ENCODE peak calls at places on chromosomes 11 and 22, in four cellular contexts. C is mesendoderm, S is IMR-90, U is H1. V is an unnamed sample.

GRCh38 chr11:65291613-65292012 is 23.1 kb upstream of the CDC42EP2 start:
- DNase-seq in U (no peak), S (peak; percentile 80), C (peak; percentile 30), V (peak; percentile 83)

GRCh38 chr11:11178671-11179070 is 174.4 kb downstream of the CSNK2A3 start:
- DNase-seq in U (no peak), C (no peak), S (no peak), V (peak; percentile 26)

GRCh38 chr11:87092159-87092558 is 54.4 kb downstream of the TMEM135 start:
- DNase-seq in C (no peak), U (no peak), S (no peak), V (no peak)

GRCh38 chr11:2098691-2099522 is 40.3 kb downstream of the IGF2 start:
- DNase-seq in U (no peak), C (no peak), S (no peak), V (no peak)

GRCh38 chr11:65858354-65859133 is 564 bp upstream of the CFL1 start:
- DNase-seq in U (no peak), S (no peak), C (peak; percentile 49), V (no peak)

GRCh38 chr11:3231550-3231850 is 717 bp downstream of the MRGPRE start:
- DNase-seq in U (no peak), C (no peak), S (no peak), V (no peak)

GRCh38 chr11:102527701-102528100 is 2.8 kb downstream of the MMP7 start:
- DNase-seq in S (no peak), U (no peak), C (peak; percentile 52), V (no peak)

GRCh38 chr11:74055938-74056337 is 47.1 kb upstream of the UCP3 start:
- DNase-seq in S (peak; percentile 88), C (peak; percentile 19), U (no peak), V (peak; percentile 89)

GRCh38 chr11:36452987-36453386 is 57.1 kb downstream of the TRAF6 start:
- DNase-seq in U (no peak), C (no peak), S (no peak), V (no peak)

GRCh38 chr11:63527667-63528066 is 8.9 kb upstream of the PLAAT4 start:
- DNase-seq in U (no peak), C (no peak), S (no peak), V (no peak)

GRCh38 chr11:68601147-68601546 is 83.2 kb upstream of the GAL start:
- DNase-seq in U (no peak), S (no peak), C (no peak), V (no peak)

GRCh38 chr11:27184458-27185312 is 144.1 kb downstream of the BBOX1 start:
- DNase-seq in C (peak; percentile 54), S (no peak), U (no peak), V (no peak)

GRCh38 chr11:9815486-9816136 is 151.7 kb downstream of the SWAP70 start:
- DNase-seq in C (peak; percentile 44), U (no peak), S (peak; percentile 87), V (peak; percentile 78)

GRCh38 chr11:67571443-67571842 is 12.2 kb upstream of the GSTP1 start:
- DNase-seq in U (no peak), C (peak; percentile 51), S (no peak), V (no peak)

GRCh38 chr11:33703771-33704170 is 3.1 kb upstream of the C11orf91 start:
- DNase-seq in C (no peak), S (peak; percentile 35), U (no peak), V (no peak)

GRCh38 chr22:42399315-42400271 is 32.6 kb downstream of the NFAM1 start:
- DNase-seq in C (peak; percentile 37), S (no peak), U (no peak), V (peak; percentile 27)

GRCh38 chr22:16974298-16975084 is 33.5 kb downstream of the GAB4 start:
- DNase-seq in U (no peak), C (no peak), S (no peak), V (no peak)

GRCh38 chr11:2943711-2944118 is 14.5 kb upstream of the PHLDA2 start:
- DNase-seq in S (no peak), U (no peak), C (no peak), V (no peak)

GRCh38 chr11:47508595-47509555 is 44.1 kb downstream of the CELF1 start:
- DNase-seq in S (no peak), C (peak; percentile 76), U (no peak), V (no peak)

GRCh38 chr11:20274031-20274430 is 89.5 kb upstream of the HTATIP2 start:
- DNase-seq in U (no peak), C (peak; percentile 19), S (no peak), V (no peak)

GRCh38 chr11:1158681-1159525 is 1.1 kb downstream of the MUC5AC start:
- DNase-seq in U (no peak), S (no peak), C (no peak), V (no peak)

GRCh38 chr22:46150615-46151423 is 493 bp downstream of the PPARA start:
- DNase-seq in S (no peak), C (no peak), U (no peak), V (peak; percentile 47)

GRCh38 chr22:44133161-44133560 is 47.6 kb upstream of the PARVG start:
- DNase-seq in U (no peak), C (no peak), S (no peak), V (no peak)

GRCh38 chr22:30970356-30970746 is 1.3 kb downstream of the TUG1 start:
- DNase-seq in C (no peak), U (no peak), S (no peak), V (peak; percentile 3)

GRCh38 chr11:117426297-117426685 is 98.6 kb downstream of the CEP164 start:
- DNase-seq in U (peak; percentile 57), S (peak; percentile 30), C (peak; percentile 88), V (peak; percentile 46)

GRCh38 chr11:74417860-74418508 is 19.8 kb upstream of the PGM2L1 start:
- DNase-seq in C (no peak), U (no peak), S (peak; percentile 14), V (peak; percentile 26)

GRCh38 chr22:44659140-44659539 is 42.9 kb upstream of the PRR5 start:
- DNase-seq in S (no peak), C (no peak), U (no peak), V (no peak)

GRCh38 chr11:36090351-36091245 is 146.7 kb downstream of the LDLRAD3 start:
- DNase-seq in U (no peak), C (no peak), S (no peak), V (no peak)

GRCh38 chr11:100640646-100641045 is 46.4 kb upstream of the ARHGAP42 start:
- DNase-seq in C (no peak), U (no peak), S (peak; percentile 30), V (no peak)

GRCh38 chr22:23591846-23592245 is 11.8 kb upstream of the IGLL1 start:
- DNase-seq in S (no peak), C (no peak), U (no peak), V (no peak)

GRCh38 chr11:32581556-32581955 is 2.1 kb upstream of the EIF3M start:
- DNase-seq in C (no peak), U (no peak), S (no peak), V (no peak)

GRCh38 chr11:111414267-111414931 is 35.3 kb upstream of the POU2AF1 start:
- DNase-seq in C (no peak), S (no peak), U (no peak), V (no peak)
- H3K9ac ChIP-seq in C (no peak overlapping the region), S (no peak overlapping the region), U (no peak overlapping the region), V (no peak overlapping the region)

GRCh38 chr11:6303657-6304056 is 16.6 kb downstream of the CAVIN3 start:
- DNase-seq in U (no peak), S (no peak), C (no peak), V (no peak)
- H3K4me3 ChIP-seq in U (no peak overlapping the region), S (no peak overlapping the region), C (no peak overlapping the region), V (no peak overlapping the region)

GRCh38 chr11:45658292-45658991 is 7.0 kb downstream of the CHST1 start:
- DNase-seq in U (peak; percentile 50), S (peak; percentile 45), C (peak; percentile 80), V (peak; percentile 95)
- H2BK120ac ChIP-seq in U (no peak overlapping the region), S (no peak overlapping the region), C (no peak overlapping the region), V (peak overlapping the region; percentile 67)

DNA sequence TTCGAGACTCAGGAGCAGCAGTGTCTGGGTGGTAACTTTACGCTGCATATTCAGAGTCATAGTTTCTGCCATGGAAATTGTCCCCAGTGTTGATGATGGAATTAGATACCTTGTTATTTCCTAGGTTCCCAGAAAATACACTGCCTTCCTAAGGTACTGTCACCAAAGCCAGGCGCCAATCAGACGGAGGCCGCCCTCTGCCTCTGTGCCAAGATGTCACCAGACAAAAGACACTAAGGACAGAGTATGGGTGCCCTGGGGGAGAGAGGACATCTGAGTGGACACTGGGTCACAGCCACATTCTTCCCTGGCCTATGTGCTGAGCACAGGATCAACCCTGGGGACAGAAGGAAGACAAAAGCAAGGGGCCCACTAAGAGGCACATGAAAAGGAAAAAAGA is 11.2 kb downstream of the PLA2G6 start:
- DNase-seq in U (no peak), C (no peak), S (no peak), V (no peak)
- H3K9ac ChIP-seq in U (no peak overlapping the region), C (no peak overlapping the region), S (no peak overlapping the region), V (no peak overlapping the region)

V was measured in mesenchymal stem cell.